ENCODE peak calls at places on chromosome 13, in ten cellular contexts. D is GM23338, R is heart right ventricle, F is fibroblast of mammary gland, I is AG04450, Y is nephron progenitor cell, V is right lobe of liver, L is HFFc6, X is pancreas, B is body of pancreas. N is an unnamed sample.

GRCh38 chr13:73222627-73223026 is 163.8 kb downstream of the KLF5 start:
- DNase-seq in I (no peak), D (no peak), F (no peak), L (no peak), V (no peak), R (no peak), Y (no peak), X (no peak), B (no peak), N (no peak)

GRCh38 chr13:43797869-43798268 is 11.1 kb upstream of the ENOX1 start:
- DNase-seq in I (no peak), X (no peak), F (peak; percentile 31), B (no peak), R (no peak), D (no peak), Y (no peak), L (peak; percentile 13), V (no peak), N (no peak)

GRCh38 chr13:72839831-72840426 is 58.0 kb downstream of the PIBF1 start:
- DNase-seq in L (peak; percentile 45), I (peak; percentile 3), X (no peak), B (peak; percentile 61), V (peak; percentile 65), D (peak; percentile 75), Y (peak; percentile 33), R (no peak), F (peak; percentile 50), N (no peak)

GRCh38 chr13:61413572-61413971 is 2.1 kb downstream of the PCDH20 start:
- DNase-seq in Y (peak; percentile 47), R (no peak), X (peak; percentile 50), V (no peak), F (no peak), B (no peak), I (no peak), L (no peak), D (peak; percentile 33), N (no peak)

GRCh38 chr13:85985791-85986190 is 186.6 kb upstream of the SLITRK6 start:
- DNase-seq in F (peak; percentile 10), D (no peak), X (no peak), B (no peak), V (no peak), Y (no peak), I (no peak), R (no peak), L (no peak), N (no peak)

GRCh38 chr13:110902370-110902769 is 12.5 kb downstream of the ANKRD10 start:
- DNase-seq in V (no peak), B (no peak), F (no peak), I (no peak), D (no peak), R (no peak), X (no peak), L (no peak), Y (no peak), N (no peak)

GRCh38 chr13:43058318-43058674 is 34.9 kb downstream of the DNAJC15 start:
- DNase-seq in V (no peak), B (no peak), D (no peak), R (no peak), F (peak; percentile 82), I (no peak), Y (no peak), X (no peak), L (peak; percentile 95), N (no peak)

GRCh38 chr13:89959074-89959473 is 1388.4 kb upstream of the MIR17HG start:
- DNase-seq in B (no peak), V (no peak), Y (no peak), D (no peak), F (no peak), X (no peak), L (no peak), I (no peak), R (no peak), N (no peak)

GRCh38 chr13:104143760-104144406 is 1077.7 kb upstream of the SLC10A2 start:
- DNase-seq in V (no peak), L (no peak), F (no peak), B (peak; percentile 12), D (peak; percentile 25), X (no peak), I (no peak), R (no peak), Y (peak; percentile 28), N (no peak)

GRCh38 chr13:106471957-106472543 is 63.4 kb downstream of the EFNB2 start:
- DNase-seq in Y (no peak), F (peak; percentile 89), D (peak; percentile 71), R (no peak), X (no peak), B (no peak), L (peak; percentile 85), I (peak; percentile 44), V (no peak), N (no peak)

GRCh38 chr13:32791545-32792172 is 205.4 kb downstream of the PDS5B start:
- DNase-seq in X (no peak), V (no peak), I (no peak), F (peak; percentile 9), R (no peak), L (no peak), B (no peak), Y (no peak), D (no peak), N (no peak)

DNA sequence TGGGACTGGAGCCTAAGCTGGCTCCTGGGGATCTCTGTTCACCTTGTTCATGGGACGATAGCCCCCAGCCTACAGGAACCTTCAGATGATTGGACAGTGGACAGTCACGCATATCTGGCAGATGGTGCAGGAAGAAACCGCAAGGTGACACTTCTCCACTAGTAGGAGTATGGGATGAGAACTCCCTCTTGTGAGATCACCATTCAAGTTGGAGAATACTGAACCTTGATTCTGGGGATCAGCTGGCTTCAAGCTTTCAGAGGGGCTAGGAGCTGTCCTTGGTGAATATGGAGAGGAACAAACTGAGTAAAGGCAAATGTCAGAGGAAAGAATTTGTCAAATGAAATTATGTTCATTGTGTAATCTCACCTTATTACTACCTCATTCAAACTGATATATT is 204.5 kb downstream of the PDS5B start:
- DNase-seq in Y (no peak), R (no peak), D (peak; percentile 33), I (no peak), B (no peak), F (peak; percentile 5), L (no peak), V (no peak), X (no peak), N (no peak)
- TF ChIP-seq CTCF in Y (no peak), R (no peak), D (peak; percentile 24), I (peak; percentile 24), B (no peak), F (no peak), L (peak; percentile 50), V (no peak), X (no peak), N (no peak)

DNA sequence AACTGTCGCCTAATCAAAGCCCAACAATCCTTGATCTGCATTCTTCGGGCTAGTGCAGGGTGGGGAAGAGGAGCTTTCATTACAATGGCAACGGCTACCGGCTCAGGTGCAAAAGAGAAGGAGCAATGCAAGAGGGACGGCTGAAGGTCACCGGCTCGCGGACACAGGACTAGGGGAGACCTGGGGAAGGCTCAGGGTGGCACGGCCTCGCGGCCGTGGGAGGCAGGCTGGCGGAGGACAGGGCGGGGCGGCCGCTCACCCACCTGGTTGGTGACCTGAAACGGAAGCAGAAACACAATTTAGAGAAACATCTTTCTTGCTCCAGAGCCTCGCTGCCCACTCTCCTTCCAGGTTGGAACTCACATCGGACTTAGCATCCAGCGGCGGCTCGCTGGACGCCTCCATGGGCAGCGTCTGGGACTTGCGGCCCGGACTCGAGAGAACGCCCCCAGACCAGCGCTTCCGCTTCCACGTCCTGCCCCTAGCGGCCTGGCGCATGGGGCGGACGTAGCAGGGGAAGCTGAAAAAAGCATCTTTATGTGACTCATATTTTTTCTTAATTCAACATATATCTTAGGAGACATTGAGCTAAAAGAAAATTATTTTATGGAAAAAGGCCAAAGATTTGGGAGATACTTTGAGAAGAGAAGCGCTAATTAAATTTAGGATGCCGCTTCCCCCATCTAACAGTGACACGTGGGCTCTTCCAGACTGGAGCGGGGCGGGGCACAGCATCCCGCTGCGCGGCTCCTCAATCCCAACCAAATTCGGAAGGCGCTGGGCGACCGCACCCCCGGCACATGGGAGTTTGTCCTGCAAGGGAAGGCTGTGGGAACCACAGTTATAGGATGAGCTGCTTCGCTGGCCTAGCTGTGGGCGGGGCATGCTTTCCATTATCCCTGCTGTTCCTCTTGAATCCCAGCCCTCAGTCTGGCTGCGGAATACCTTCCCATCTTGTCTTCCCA is at the start of gene COMMD6:
- DNase-seq in X (peak; percentile 88), Y (peak; percentile 77), V (peak; percentile 83), L (peak; percentile 87), F (peak; percentile 96), D (peak; percentile 97), B (peak; percentile 69), R (peak; percentile 80), I (peak; percentile 96), N (peak; percentile 68)
- TF ChIP-seq CTCF in X (peak; percentile 34), Y (peak; percentile 11), V (peak; percentile 19), L (peak; percentile 87), F (no peak), D (no peak), B (peak; percentile 57), R (peak; percentile 63), I (peak; percentile 58), N (peak; percentile 30)

DNA sequence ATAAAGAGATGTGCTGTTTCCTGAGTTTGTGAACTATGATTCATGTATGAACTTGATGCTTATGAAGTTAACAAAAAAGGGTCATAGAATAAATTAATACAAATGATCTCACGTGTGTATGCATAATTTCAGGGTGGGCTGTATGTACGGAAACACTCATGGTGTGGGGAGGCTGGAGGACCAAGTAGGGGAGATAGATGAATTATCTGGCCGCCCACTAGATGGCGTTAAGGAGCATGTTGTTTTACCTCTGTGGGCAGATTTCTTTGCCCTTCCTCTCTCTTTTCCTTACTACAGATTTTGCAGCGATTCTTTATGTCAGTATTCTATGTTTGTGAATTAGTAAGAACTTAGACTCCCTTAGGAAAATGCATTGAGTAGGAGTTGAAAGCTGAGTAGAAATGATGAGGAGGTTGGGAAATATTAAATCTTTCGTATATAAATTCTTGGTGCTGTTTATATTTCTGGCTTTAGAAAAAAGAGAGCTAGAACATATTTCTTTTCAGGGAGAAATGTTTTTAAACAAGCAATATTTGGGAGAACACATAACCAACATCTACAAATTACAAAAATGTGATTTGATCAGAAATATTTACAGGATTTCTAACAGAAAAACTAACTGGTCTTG is 47.4 kb upstream of the TMTC4 start:
- DNase-seq in V (peak; percentile 64), L (peak; percentile 32), I (peak; percentile 39), X (no peak), R (no peak), B (peak; percentile 59), D (peak; percentile 80), F (peak; percentile 60), Y (peak; percentile 62), N (peak; percentile 35)
- TF ChIP-seq CTCF in V (peak; percentile 82), L (peak; percentile 86), I (peak; percentile 78), X (peak; percentile 63), R (peak; percentile 60), B (peak; percentile 67), D (peak; percentile 78), F (peak; percentile 75), Y (peak; percentile 74), N (peak; percentile 76)

DNA sequence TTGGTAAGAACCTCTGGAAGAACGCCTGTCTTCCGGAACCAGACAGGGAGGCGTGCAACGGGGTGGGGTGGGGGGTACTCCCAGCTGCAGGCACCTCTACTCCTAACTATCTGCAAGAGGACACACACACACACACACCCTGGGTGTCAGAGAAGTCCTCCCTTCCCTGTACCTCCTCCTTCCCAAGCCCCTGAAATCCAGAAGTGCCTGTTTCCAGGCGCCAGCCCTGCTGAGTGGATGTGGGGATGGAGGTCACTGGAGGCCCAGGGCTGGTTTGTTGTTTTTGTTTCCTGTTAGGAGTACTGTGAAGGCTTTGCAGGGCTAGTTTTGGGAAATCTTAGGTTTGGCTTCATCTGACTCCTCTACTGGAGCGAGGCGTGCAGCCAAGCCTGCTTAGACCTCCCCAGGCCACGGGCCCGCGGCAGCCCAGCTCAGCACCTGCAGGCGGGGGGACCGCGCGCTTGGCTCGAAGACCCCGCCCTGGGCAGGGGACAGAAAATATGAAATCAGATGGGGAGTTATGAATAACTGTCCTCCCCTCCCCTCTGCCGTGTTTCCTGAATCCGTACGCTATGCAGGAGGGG is 36.4 kb downstream of the SOX1 start:
- DNase-seq in B (no peak), R (no peak), L (no peak), D (peak; percentile 22), F (no peak), V (no peak), I (no peak), X (no peak), Y (no peak), N (no peak)
- TF ChIP-seq CTCF in B (no peak), R (no peak), L (no peak), D (no peak), F (no peak), V (no peak), I (no peak), X (no peak), Y (no peak), N (no peak)

N was measured in natural killer cell.